ENCODE peak calls at places on chromosomes 12 and 14, in five cellular contexts. M is A549, V is neural crest cell, I is lower lobe of right lung, S is testis. Z is an unnamed sample.

GRCh38 chr14:35420036-35420811 is 15.7 kb upstream of the NFKBIA start:
- DNase-seq in M (no peak), V (no peak), I (no peak), S (no peak), Z (no peak)

GRCh38 chr14:31360919-31361662 is 59.3 kb downstream of the HEATR5A start:
- DNase-seq in M (peak), V (no peak), I (no peak), S (no peak), Z (no peak)

GRCh38 chr12:21918456-21918855 is 22.8 kb downstream of the ABCC9 start:
- DNase-seq in M (no peak), V (no peak), I (no peak), S (no peak), Z (no peak)

GRCh38 chr12:989751-990278 is 1.2 kb upstream of the ERC1 start:
- DNase-seq in M (peak), V (no peak), I (no peak), S (peak), Z (no peak)

GRCh38 chr12:122499991-122500684 is 594 bp downstream of the ZCCHC8 start:
- DNase-seq in M (peak), V (peak), I (peak), S (peak), Z (peak)

GRCh38 chr12:108798551-108799221 is 58.7 kb downstream of the SSH1 start:
- DNase-seq in M (no peak), V (no peak), I (no peak), S (no peak), Z (no peak)

GRCh38 chr12:132824053-132824452 is 4.6 kb downstream of the GOLGA3 start:
- DNase-seq in M (no peak), V (no peak), I (no peak), S (no peak), Z (no peak)

GRCh38 chr12:71440393-71441349 is 1.1 kb downstream of the LGR5 start:
- DNase-seq in M (peak), V (no peak), I (no peak), S (no peak), Z (peak)

GRCh38 chr14:75301666-75302325 is 23.2 kb downstream of the FOS start:
- DNase-seq in M (peak), V (no peak), I (peak), S (no peak), Z (peak)

GRCh38 chr12:31105668-31106067 is 32.0 kb downstream of the DDX11 start:
- DNase-seq in M (no peak), V (no peak), I (no peak), S (no peak), Z (no peak)

GRCh38 chr14:80055912-80056801 is 155.1 kb downstream of the DIO2 start:
- DNase-seq in M (peak), V (peak), I (no peak), S (peak), Z (peak)

GRCh38 chr12:13179159-13180074 is 17.1 kb upstream of the EMP1 start:
- DNase-seq in M (peak), V (no peak), I (peak), S (peak), Z (peak)

GRCh38 chr12:57906821-57907220 is 34.5 kb upstream of the ATP23 start:
- DNase-seq in M (no peak), V (no peak), I (no peak), S (no peak), Z (no peak)

GRCh38 chr14:75370416-75371205 is 57.2 kb upstream of the JDP2 start:
- DNase-seq in M (no peak), V (no peak), I (no peak), S (no peak), Z (no peak)

GRCh38 chr12:49808686-49809368 is 19.4 kb downstream of the NCKAP5L start:
- DNase-seq in M (no peak), V (peak), I (no peak), S (peak), Z (no peak)

GRCh38 chr12:80954857-80955520 is 17.3 kb upstream of the LIN7A start:
- DNase-seq in M (no peak), V (no peak), I (no peak), S (no peak), Z (no peak)

GRCh38 chr12:51636581-51636980 is 45.5 kb downstream of the SCN8A start:
- DNase-seq in M (no peak), V (no peak), I (no peak), S (no peak), Z (no peak)

GRCh38 chr12:65672441-65672840 is 151.8 kb upstream of the HMGA2 start:
- DNase-seq in M (no peak), V (no peak), I (no peak), S (no peak), Z (no peak)

GRCh38 chr14:95981939-95982338 is 57.2 kb upstream of the C14orf132 start:
- DNase-seq in M (no peak), V (no peak), I (no peak), S (no peak), Z (no peak)

GRCh38 chr14:81868172-81868571 is 334.5 kb upstream of the SEL1L start:
- DNase-seq in M (peak), V (no peak), I (no peak), S (no peak), Z (no peak)
- TF ChIP-seq CTCF in M (no peak), V (peak), I (no peak), S (no peak), Z (no peak)

GRCh38 chr12:2270846-2271245 is 218.1 kb downstream of the CACNA1C start:
- DNase-seq in M (no peak), V (no peak), I (no peak), S (no peak), Z (no peak)

GRCh38 chr12:2273751-2274150 is 221.0 kb downstream of the CACNA1C start:
- DNase-seq in M (no peak), V (no peak), I (no peak), S (no peak), Z (no peak)

GRCh38 chr12:2274733-2275132 is 221.9 kb downstream of the CACNA1C start:
- DNase-seq in M (no peak), V (no peak), I (no peak), S (no peak), Z (no peak)

GRCh38 chr12:2271961-2272360 is 219.2 kb downstream of the CACNA1C start:
- DNase-seq in M (no peak), V (no peak), I (no peak), S (no peak), Z (no peak)

DNA sequence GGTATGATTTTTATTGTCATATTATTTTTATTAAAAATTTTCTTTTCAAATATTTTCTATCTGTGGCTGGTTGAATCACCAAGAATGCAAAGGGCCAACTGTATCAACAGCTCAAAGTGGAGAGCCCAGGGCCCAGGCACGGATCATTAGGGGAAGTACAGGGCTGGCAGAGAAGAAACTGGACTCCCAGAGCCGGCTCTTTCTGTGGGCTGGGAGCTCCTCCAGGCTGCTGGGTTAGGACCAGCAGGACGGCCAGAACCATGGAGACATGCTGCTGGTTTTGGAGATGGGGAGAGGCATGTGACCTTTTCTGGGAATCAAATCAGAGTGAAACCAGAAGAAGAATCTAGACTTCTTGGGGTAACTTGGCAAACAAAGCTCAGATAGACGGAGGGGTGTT is 220.5 kb downstream of the CACNA1C start:
- DNase-seq in M (no peak), V (no peak), I (no peak), S (peak), Z (no peak)
- TF ChIP-seq CTCF in M (no peak), V (no peak), I (no peak), S (no peak), Z (no peak)

GRCh38 chr14:32984531-32984930 is 45.9 kb downstream of the NPAS3 start:
- DNase-seq in M (no peak), V (no peak), I (no peak), S (no peak), Z (no peak)

GRCh38 chr14:32985881-32986280 is 47.2 kb downstream of the NPAS3 start:
- DNase-seq in M (no peak), V (peak), I (no peak), S (peak), Z (no peak)

GRCh38 chr14:32980887-32981501 is 42.3 kb downstream of the NPAS3 start:
- DNase-seq in M (no peak), V (no peak), I (no peak), S (no peak), Z (no peak)

GRCh38 chr14:32991706-32992105 is 53.0 kb downstream of the NPAS3 start:
- DNase-seq in M (no peak), V (no peak), I (no peak), S (no peak), Z (no peak)

GRCh38 chr14:32986791-32987545 is 48.3 kb downstream of the NPAS3 start:
- DNase-seq in M (no peak), V (peak), I (no peak), S (peak), Z (no peak)
- TF ChIP-seq CTCF in M (no peak), V (no peak), I (no peak), S (no peak), Z (no peak)

GRCh38 chr14:102785598-102785963 is 8.3 kb downstream of the TRAF3 start:
- DNase-seq in M (no peak), V (no peak), I (no peak), S (no peak), Z (no peak)
- TF ChIP-seq CTCF in M (no peak), V (no peak), I (no peak), S (no peak), Z (no peak)

DNA sequence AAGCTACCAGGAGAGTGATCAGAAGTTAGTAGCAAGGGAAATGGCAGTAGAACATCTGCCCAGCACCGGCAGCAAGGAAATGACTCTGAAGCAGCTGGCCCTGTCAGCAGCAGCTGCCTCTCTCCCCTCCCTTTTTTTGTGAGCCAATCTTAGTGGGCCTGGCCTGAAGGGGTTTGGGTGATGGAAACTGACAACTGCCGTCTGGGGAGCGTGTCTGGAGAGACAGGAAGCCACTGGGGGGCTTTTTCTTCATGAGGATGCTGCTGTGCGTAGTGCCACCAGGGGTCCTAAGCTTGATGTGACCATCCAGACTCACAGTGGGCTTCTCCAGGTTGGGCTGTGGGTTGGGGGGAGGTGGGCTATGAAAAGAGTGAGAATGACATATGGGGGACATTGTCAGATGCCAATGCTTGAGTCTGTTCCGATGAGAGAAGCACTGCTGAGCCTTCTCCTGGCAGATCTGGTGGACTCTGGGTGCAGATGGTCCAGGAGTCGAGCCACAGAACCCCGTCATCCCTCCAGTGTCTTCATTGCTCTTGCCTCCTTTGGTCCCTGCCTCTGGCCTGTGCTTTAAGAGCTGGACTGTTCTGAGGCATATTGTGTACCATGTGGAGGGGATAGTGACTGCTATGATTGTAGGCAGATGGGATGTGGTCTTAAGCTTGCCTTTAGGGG is 87.6 kb upstream of the HIF1A start:
- DNase-seq in M (no peak), V (peak), I (no peak), S (no peak), Z (peak)
- TF ChIP-seq CTCF in M (no peak), V (no peak), I (no peak), S (no peak), Z (no peak)

DNA sequence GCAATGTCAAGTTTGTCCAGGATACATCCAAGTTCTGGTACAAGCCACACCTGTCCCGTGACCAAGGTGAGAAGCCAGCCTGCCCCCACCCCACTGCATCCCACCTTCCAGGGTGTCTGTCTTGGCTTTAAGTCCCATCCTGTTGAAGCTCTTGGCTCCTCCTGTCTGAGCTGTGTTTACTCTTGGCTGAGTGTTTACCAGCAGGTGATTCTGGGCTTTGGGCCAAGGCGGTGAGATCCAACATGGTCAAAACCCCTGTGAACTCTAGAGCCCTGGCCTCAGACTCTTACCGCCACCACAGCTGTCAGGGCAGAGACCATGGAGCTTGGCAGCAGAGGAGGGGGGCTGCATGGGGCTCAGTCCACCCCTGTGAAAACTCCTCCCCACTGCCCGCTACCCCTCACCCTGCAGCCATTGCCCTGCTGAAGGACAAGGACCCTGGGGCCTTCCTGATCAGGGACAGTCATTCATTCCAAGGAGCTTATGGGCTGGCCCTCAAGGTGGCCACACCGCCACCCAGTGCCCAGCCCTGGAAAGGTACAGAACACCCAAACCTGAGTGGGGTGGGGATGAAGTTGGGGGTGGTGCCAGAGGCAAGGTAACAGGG is 11.6 kb downstream of the TNS2 start:
- DNase-seq in M (peak), V (no peak), I (peak), S (peak), Z (no peak)
- TF ChIP-seq CTCF in M (peak), V (no peak), I (peak), S (no peak), Z (no peak)

Z was measured in endothelial cell.